ENCODE peak calls at places on chromosomes 1 and 21, in ten cellular contexts. W is HCT116, D is IMR-90, N is esophagus muscularis mucosa, C is sigmoid colon, I is uterus, X is prostate gland, H is K562, L is body of pancreas, R is ovary. G is an unnamed sample.
A peak's percentile ranks its signal among the peaks of the same experiment; 100 is the strongest.

GRCh38 chr21:42456457-42456856 is 39.6 kb downstream of the RSPH1 start:
- DNase-seq in L (no peak), C (no peak), R (no peak), D (no peak), I (no peak), X (no peak), W (no peak), H (peak; percentile 28), N (no peak), G (no peak)

GRCh38 chr1:30372792-30373433 is 350.5 kb downstream of the MATN1 start:
- DNase-seq in X (no peak), R (no peak), D (no peak), I (no peak), L (no peak), C (peak; percentile 44), W (no peak), H (no peak), N (peak; percentile 64), G (no peak)

GRCh38 chr1:51310871-51311613 is 19.3 kb downstream of the TTC39A start:
- DNase-seq in C (peak; percentile 43), H (no peak), W (no peak), L (no peak), R (no peak), I (no peak), D (no peak), N (no peak), X (no peak), G (no peak)

GRCh38 chr1:52631759-52632331 is 1.1 kb upstream of the SHISAL2A start:
- DNase-seq in I (no peak), X (no peak), R (no peak), N (no peak), C (no peak), D (no peak), L (no peak), H (peak; percentile 44), W (no peak), G (no peak)

GRCh38 chr1:240719953-240720700 is 108.2 kb upstream of the GREM2 start:
- DNase-seq in N (no peak), C (no peak), X (no peak), R (no peak), I (no peak), L (no peak), H (no peak), W (no peak), D (peak; percentile 24), G (no peak)

GRCh38 chr1:216566809-216567208 is 143.6 kb upstream of the USH2A start:
- DNase-seq in I (no peak), H (no peak), X (no peak), W (no peak), L (no peak), R (no peak), D (peak; percentile 45), C (no peak), N (no peak), G (no peak)

GRCh38 chr1:2400950-2401649 is 9.5 kb downstream of the RER1 start:
- DNase-seq in D (no peak), L (no peak), W (no peak), X (no peak), R (no peak), N (no peak), I (no peak), C (no peak), H (no peak), G (no peak)

GRCh38 chr21:41729701-41730368 is 37.0 kb downstream of the RIPK4 start:
- DNase-seq in C (no peak), X (no peak), R (no peak), L (no peak), D (no peak), N (no peak), I (no peak), H (no peak), W (no peak), G (no peak)

GRCh38 chr1:21875621-21876063 is 61.5 kb downstream of the HSPG2 start:
- DNase-seq in I (no peak), N (no peak), X (no peak), R (no peak), D (no peak), H (no peak), L (no peak), W (no peak), C (no peak), G (no peak)

GRCh38 chr1:181513786-181514297 is 30.5 kb downstream of the CACNA1E start:
- DNase-seq in R (no peak), W (no peak), L (no peak), D (no peak), X (no peak), N (peak; percentile 85), H (no peak), C (no peak), I (no peak), G (no peak)

GRCh38 chr1:4121834-4122512 is 221.9 kb upstream of the C1orf174 start:
- DNase-seq in I (no peak), R (no peak), L (no peak), D (no peak), X (no peak), N (no peak), H (no peak), W (no peak), C (peak; percentile 52), G (no peak)

GRCh38 chr21:46212721-46213484 is 15.7 kb downstream of the LSS start:
- DNase-seq in R (peak; percentile 19), D (no peak), W (no peak), I (peak; percentile 8), N (no peak), L (no peak), X (no peak), C (peak; percentile 19), H (no peak), G (no peak)

GRCh38 chr1:172723251-172723650 is 64.3 kb downstream of the FASLG start:
- DNase-seq in H (no peak), X (no peak), I (no peak), W (no peak), N (no peak), L (no peak), R (no peak), C (no peak), D (peak; percentile 31), G (no peak)

GRCh38 chr1:59017501-59018231 is 233.8 kb upstream of the JUN start:
- DNase-seq in C (no peak), X (no peak), I (no peak), H (no peak), W (no peak), N (no peak), L (no peak), D (peak; percentile 36), R (no peak), G (no peak)

GRCh38 chr21:44296916-44297315 is 2.9 kb upstream of the PFKL start:
- DNase-seq in X (no peak), L (no peak), N (no peak), R (no peak), W (no peak), C (no peak), D (no peak), H (no peak), I (no peak), G (no peak)

GRCh38 chr1:105544475-105544874 is 1512.0 kb upstream of the PRMT6 start:
- DNase-seq in N (no peak), X (no peak), I (no peak), H (no peak), W (no peak), L (no peak), C (no peak), R (no peak), D (peak; percentile 15), G (no peak)

DNA sequence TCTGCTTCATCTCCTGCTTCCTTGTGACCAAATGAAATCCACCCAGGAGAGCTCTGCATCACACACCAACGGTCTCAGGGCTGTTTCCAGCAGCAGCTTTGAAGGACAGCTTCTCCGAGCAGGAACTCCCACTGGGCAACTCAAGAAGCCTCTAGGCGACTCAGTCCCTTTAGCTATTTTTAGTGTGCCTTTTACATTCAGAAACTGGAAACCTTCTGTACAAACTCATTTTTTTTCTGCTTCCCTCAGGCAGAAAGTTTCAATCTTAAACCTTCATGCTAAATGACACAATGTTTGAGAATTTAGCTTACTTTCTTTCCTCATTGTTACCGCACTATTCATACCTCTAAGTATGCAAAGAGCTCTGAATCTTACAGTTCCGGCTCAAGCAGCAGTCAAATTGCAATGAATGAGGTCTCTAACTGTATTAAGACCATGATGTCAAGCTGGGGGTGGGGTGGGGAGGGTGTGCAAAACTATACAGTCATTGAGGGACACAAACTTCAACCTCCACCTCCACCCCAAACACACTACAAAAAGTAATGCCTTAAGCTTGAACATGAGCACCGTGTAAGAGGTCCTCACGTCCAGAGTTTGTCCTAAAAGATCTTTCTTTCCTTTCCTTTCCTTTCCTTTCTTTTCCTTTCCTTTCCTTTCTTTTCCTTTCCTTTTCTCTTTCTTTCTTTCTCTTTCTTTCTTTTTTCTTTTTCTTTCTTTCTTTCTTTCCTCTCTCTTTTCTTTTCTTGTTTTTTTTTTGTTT is 16.4 kb upstream of the TARBP1 start:
- DNase-seq in D (peak; percentile 94), N (no peak), H (peak; percentile 58), W (no peak), X (no peak), C (no peak), R (no peak), L (no peak), I (no peak), G (no peak)
- TF ChIP-seq POLR2A in D (no peak), N (no peak), H (no peak), W (no peak), X (no peak), C (no peak), R (no peak), L (no peak), I (no peak), G (no peak)

DNA sequence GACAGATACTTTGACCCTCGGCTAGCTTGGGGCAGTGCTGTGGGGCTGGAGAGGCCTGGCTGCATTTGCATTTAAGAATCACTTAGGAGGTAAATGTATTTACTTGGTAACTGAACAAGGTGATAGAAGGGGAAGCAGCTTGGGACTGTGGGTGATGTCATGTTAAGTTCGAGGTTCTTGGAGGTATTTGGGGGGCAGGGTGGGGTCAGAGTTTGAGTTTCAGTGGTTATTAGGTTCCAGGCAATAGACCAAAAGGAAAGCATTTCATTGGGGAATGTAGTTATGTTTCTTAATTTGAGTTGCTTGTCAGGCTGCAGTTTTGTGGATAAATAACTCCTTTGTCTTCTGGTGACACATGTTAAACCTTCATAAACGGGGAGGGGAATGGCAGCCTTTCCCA is 2.4 kb upstream of the FAM78B start:
- DNase-seq in W (no peak), R (no peak), I (no peak), D (no peak), X (no peak), L (no peak), N (no peak), H (no peak), C (no peak), G (no peak)
- H3K4me1 ChIP-seq in W (no peaks in the 10 kb centered on the region), R (no peaks in the 10 kb centered on the region), I (no peaks in the 10 kb centered on the region), D (no peaks in the 10 kb centered on the region), X (peaks cover 8% of the 10 kb centered on the region), L (peaks cover 24% of the 10 kb centered on the region), N (peaks cover 15% of the 10 kb centered on the region), H (peaks cover 21% of the 10 kb centered on the region), C (peaks cover 27% of the 10 kb centered on the region), G (no peaks in the 10 kb centered on the region)

GRCh38 chr1:244448279-244449036 is 3.3 kb downstream of the ADSS2 start:
- DNase-seq in L (no peak), C (no peak), R (no peak), X (no peak), I (no peak), D (peak; percentile 69), W (no peak), H (no peak), N (no peak), G (no peak)
- H3K4me3 ChIP-seq in L (no peak overlapping the region), C (no peak overlapping the region), R (no peak overlapping the region), X (no peak overlapping the region), I (no peak overlapping the region), D (no peak overlapping the region), W (no peak overlapping the region), H (no peak overlapping the region), N (peak overlapping the region; percentile 8), G (no peak overlapping the region)

GRCh38 chr21:33976082-33976979 is 60.7 kb upstream of the ATP5PO start:
- DNase-seq in R (no peak), L (no peak), X (no peak), W (no peak), I (peak; percentile 52), D (peak; percentile 94), N (no peak), H (peak; percentile 87), C (peak; percentile 72), G (peak; percentile 6)
- TF ChIP-seq POLR2A in R (no peak), L (no peak), X (no peak), W (no peak), I (no peak), D (no peak), N (no peak), H (peak; percentile 72), C (no peak), G (no peak)